ENCODE peak calls at places on chromosomes 4 and X, in five cellular contexts. K is Panc1, A is heart left ventricle, R is pancreas, Y is mammary epithelial cell. E is an unnamed sample.

GRCh38 chr4:1693131-1693896 is 9.2 kb upstream of the FAM53A start:
- DNase-seq in Y (peak), K (peak), R (peak), A (peak), E (no peak)

GRCh38 chr4:27084685-27085356 is 224.2 kb downstream of the STIM2 start:
- DNase-seq in Y (no peak), R (peak), A (peak), K (no peak), E (no peak)

GRCh38 chrX:110853610-110854009 is 58.0 kb upstream of the CHRDL1 start:
- DNase-seq in A (no peak), K (no peak), R (no peak), Y (peak), E (no peak)

GRCh38 chr4:94610140-94610539 is 147.6 kb upstream of the BMPR1B start:
- DNase-seq in K (no peak), R (no peak), A (no peak), Y (no peak), E (no peak)

GRCh38 chrX:101617211-101618191 is at the start of gene ARMCX6:
- DNase-seq in R (peak), Y (peak), A (peak), K (peak), E (no peak)

GRCh38 chrX:119186763-119187162 is 49.3 kb upstream of the PGRMC1 start:
- DNase-seq in K (no peak), Y (no peak), R (no peak), A (no peak), E (no peak)

GRCh38 chrX:134624046-134624430 is 34.2 kb downstream of the PLAC1 start:
- DNase-seq in A (no peak), R (no peak), K (no peak), Y (no peak), E (no peak)

GRCh38 chr4:122576261-122577188 is 44.3 kb downstream of the IL21 start:
- DNase-seq in R (no peak), K (no peak), Y (peak), A (no peak), E (no peak)

GRCh38 chr4:145840162-145840768 is 98.4 kb downstream of the ZNF827 start:
- DNase-seq in R (no peak), A (no peak), K (peak), Y (peak), E (no peak)

GRCh38 chr4:5912614-5913019 is 19.7 kb upstream of the CRMP1 start:
- DNase-seq in K (no peak), A (no peak), R (no peak), Y (peak), E (no peak)

GRCh38 chrX:806586-806985 is 176.0 kb downstream of the SHOX start:
- DNase-seq in K (no peak), A (no peak), Y (no peak), R (no peak), E (no peak)

GRCh38 chr4:152479428-152480026 is 56.4 kb downstream of the FBXW7 start:
- DNase-seq in Y (no peak), R (no peak), A (no peak), K (no peak), E (no peak)

GRCh38 chr4:84804126-84804525 is 162.4 kb downstream of the WDFY3 start:
- DNase-seq in Y (no peak), K (no peak), R (no peak), A (no peak), E (no peak)

DNA sequence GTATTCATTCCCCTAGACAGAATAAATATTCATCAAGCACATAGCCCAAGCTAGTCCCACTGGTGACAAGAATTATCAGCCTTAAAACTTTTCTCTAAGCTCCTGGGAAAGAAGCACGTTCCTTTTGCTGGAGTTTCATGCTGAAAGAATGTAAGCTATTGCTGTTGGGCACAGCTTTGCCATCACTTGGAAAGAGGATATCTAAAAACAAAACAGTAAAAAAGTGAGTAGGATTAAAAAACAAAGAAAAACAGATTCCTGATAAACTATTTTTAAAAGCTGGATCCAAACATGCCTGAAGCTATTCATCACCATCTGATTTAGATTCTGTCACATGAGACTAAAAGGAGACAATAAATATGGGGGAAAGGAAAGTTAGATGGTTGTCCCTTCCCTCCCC is 176.8 kb downstream of the SCFD2 start:
- DNase-seq in Y (peak), R (no peak), A (no peak), K (no peak), E (peak)
- H3K4me3 ChIP-seq in Y (no peak), R (no peak), A (no peak), K (no peak), E (no peak)

GRCh38 chr4:184282251-184282713 is 64.6 kb upstream of the ENPP6 start:
- DNase-seq in A (no peak), K (no peak), R (no peak), Y (peak), E (no peak)

GRCh38 chr4:184284336-184284690 is 66.6 kb upstream of the ENPP6 start:
- DNase-seq in A (no peak), K (no peak), R (no peak), Y (no peak), E (no peak)

GRCh38 chr4:184283659-184284335 is 66.1 kb upstream of the ENPP6 start:
- DNase-seq in Y (no peak), K (no peak), A (no peak), R (no peak), E (no peak)

GRCh38 chr4:184281231-184282139 is 63.8 kb upstream of the ENPP6 start:
- DNase-seq in K (no peak), A (no peak), Y (no peak), R (no peak), E (no peak)

GRCh38 chr4:184282895-184283654 is 65.4 kb upstream of the ENPP6 start:
- DNase-seq in K (no peak), A (no peak), R (no peak), Y (no peak), E (no peak)
- TF ChIP-seq CTCF in K (no peak), A (no peak), R (no peak), Y (no peak), E (no peak)

GRCh38 chrX:23374291-23374690 is 39.6 kb downstream of the PTCHD1 start:
- DNase-seq in K (no peak), A (no peak), Y (peak), R (no peak), E (no peak)

GRCh38 chrX:23380581-23380980 is 45.9 kb downstream of the PTCHD1 start:
- DNase-seq in Y (no peak), R (no peak), A (no peak), K (no peak), E (no peak)

GRCh38 chrX:23373129-23373804 is 38.6 kb downstream of the PTCHD1 start:
- DNase-seq in K (peak), Y (peak), R (no peak), A (no peak), E (no peak)

GRCh38 chrX:23372220-23372902 is 37.7 kb downstream of the PTCHD1 start:
- DNase-seq in A (no peak), Y (no peak), K (no peak), R (no peak), E (no peak)

DNA sequence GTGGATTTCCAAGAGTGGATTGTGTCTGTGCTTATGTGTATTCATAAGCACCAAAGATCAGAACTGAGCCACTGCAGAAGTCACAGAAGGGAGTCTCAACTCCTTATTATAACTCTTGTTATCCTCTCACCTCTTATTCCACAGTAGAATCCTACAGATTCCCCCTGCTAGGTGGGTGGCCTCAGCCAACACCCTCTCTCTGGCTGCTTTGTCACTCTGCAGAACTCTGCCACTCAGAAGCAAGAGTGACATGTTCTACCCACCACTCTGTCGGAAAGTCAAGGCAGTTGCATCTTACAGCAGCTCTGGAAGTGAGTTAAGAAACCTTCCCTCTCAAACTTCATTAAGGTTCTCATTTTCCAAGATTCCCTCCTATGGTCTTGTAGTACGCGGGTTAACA is 41.9 kb downstream of the PTCHD1 start:
- DNase-seq in A (no peak), Y (no peak), K (no peak), R (no peak), E (no peak)
- H3K4me3 ChIP-seq in A (no peak), Y (no peak), K (no peak), R (no peak), E (no peak)

GRCh38 chr4:16270654-16271328 is 44.5 kb upstream of the TAPT1 start:
- DNase-seq in A (no peak), R (no peak), Y (no peak), K (no peak), E (no peak)
- TF ChIP-seq CTCF in A (no peak), R (no peak), Y (no peak), K (peak), E (no peak)

GRCh38 chrX:137574784-137575298 is 8.9 kb downstream of the ZIC3 start:
- DNase-seq in R (no peak), A (no peak), K (no peak), Y (no peak), E (no peak)
- H3K4me3 ChIP-seq in R (no peak), A (no peak), K (no peak), Y (no peak), E (no peak)

DNA sequence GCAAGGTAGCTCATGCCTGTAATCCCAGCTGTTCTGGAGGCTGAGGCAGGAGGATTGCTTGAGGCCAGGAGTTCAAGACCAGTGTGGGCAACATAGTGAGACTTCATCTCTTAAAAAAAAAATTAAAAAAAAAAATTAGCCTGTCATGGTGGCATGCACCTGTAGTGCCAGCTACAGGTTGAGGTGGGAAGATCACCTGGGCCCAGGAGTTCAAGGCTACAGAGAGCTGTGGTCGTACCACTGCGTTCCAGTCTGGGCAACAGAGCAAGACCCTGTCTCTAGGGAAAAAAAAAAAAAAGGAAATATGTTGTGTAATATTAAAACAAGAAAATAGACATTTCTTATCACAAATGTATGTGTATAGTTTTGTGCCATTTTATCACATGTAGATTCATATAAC is 97.8 kb downstream of the LARP1B start:
- DNase-seq in R (no peak), K (no peak), A (no peak), Y (no peak), E (no peak)
- TF ChIP-seq CTCF in R (no peak), K (peak), A (no peak), Y (peak), E (no peak)

DNA sequence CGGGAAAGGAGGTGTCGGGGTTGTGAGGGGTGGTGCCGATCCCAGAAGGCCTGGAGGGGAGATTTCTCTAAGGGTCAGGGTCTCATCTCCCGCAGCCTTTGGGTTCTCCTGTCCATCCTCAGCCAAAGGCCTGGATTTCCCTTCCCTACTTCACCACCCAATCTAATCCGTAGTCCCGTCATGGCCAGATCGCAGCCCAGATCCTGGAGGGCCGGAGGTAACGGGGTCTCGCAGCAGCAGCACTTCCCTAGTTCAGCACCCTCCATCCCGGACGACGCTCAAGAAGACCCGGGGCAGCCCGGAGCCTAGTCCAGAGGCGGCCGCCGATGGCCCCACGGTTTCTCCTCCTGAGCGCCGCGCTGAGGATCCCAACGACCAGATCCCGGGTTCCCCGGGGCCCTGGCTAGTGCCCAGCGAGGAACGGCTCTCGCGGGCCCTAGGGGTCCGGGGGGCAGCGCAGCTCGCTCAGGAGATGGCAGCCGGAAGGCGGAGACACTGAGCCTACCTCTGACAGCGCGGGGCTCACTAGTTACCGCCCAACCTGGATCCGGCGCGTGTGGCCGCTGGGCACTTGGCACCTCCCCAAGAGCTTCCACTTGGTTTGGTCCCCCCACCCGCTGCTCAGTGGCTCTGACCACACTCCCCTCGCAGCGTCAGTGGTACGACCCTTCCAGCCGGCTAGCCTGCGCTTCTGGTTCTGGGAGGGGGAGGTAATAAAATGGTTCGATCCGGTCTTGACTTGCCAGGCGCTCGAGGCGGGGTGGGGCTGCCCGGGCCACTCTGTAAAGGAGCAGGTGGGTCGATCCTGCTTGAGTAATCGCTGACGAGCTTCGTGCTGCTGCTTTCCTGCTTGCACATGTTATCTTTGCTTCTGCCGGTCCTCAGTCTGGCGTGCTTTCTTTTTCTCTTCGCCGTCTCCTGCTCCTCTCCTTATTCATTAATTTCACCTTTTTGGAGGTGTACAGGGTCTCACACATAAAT is 3.6 kb downstream of the MAGIX start:
- DNase-seq in K (peak), A (peak), Y (peak), R (peak), E (no peak)
- H3K4me3 ChIP-seq in K (peak), A (no peak), Y (peak), R (peak), E (peak)

GRCh38 chrX:113260474-113260873 is 419.8 kb upstream of the AMOT start:
- DNase-seq in R (no peak), A (no peak), K (no peak), Y (no peak), E (no peak)
- TF ChIP-seq CTCF in R (no peak), A (no peak), K (peak), Y (peak), E (no peak)

DNA sequence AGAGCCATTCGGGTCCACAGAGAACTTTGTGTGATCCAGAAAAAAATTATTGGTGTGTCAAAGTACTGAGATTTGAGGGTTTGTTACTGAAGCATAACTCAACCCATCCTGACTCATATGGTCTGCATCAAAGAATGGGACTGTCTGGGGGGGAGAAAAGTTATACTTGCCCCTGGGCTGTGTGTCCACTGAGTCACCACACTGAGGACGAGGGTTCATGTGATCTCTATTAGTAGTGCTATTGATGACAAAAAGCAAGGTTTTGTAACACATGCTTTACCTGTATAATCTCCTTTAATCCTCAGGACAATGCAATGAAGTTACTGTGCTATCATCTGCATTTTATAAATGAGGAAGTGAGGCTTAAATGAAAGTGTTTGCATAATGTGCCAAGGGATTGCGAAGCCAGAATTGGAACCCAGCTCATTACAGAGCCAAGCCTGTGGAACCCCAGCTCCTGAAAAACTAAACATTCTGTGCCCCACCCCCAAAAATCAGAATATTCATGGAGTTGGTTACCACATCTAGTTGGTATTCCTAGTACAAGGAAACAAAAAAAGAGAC is 31.3 kb downstream of the CCDC149 start:
- DNase-seq in R (no peak), A (no peak), Y (peak), K (no peak), E (no peak)
- H3K4me3 ChIP-seq in R (no peak), A (no peak), Y (no peak), K (no peak), E (no peak)